ENCODE peak calls at places on chromosome 13, in seven cellular contexts. One of them, this sample, is unnamed.

GRCh38 chr13:113489171-113489548 is 1.4 kb downstream of the DCUN1D2 start:
- DNase-seq in foreskin fibroblast: no peak
- DNase-seq in T-helper 9 cell: no peak
- DNase-seq in activated CD4-positive, alpha-beta T cell treated with anti-CD3 and anti-CD28 coated beads, Interleukin-2, amount 10 ng/mL, durations not matched to agents 7 days and 5 days: no peak
- DNase-seq in NCI-H748 treated with DMSO at 0.1 percent for 48 hours: no peak
- DNase-seq in T-cell: no peak
- DNase-seq in mammary epithelial cell: peak; percentile 3
- DNase-seq in this sample: no peak

GRCh38 chr13:61695147-61695546 is 279.5 kb upstream of the PCDH20 start:
- DNase-seq in foreskin fibroblast: no peak
- DNase-seq in mammary epithelial cell: no peak
- DNase-seq in NCI-H748 treated with DMSO at 0.1 percent for 48 hours: no peak
- DNase-seq in T-helper 9 cell: no peak
- DNase-seq in T-cell: no peak
- DNase-seq in activated CD4-positive, alpha-beta T cell treated with anti-CD3 and anti-CD28 coated beads, Interleukin-2, amount 10 ng/mL, durations not matched to agents 7 days and 5 days: no peak
- DNase-seq in this sample: no peak

GRCh38 chr13:40152145-40152544 is 496.7 kb downstream of the COG6 start:
- DNase-seq in mammary epithelial cell: peak; percentile 83
- DNase-seq in NCI-H748 treated with DMSO at 0.1 percent for 48 hours: no peak
- DNase-seq in foreskin fibroblast: peak; percentile 50
- DNase-seq in T-cell: no peak
- DNase-seq in activated CD4-positive, alpha-beta T cell treated with anti-CD3 and anti-CD28 coated beads, Interleukin-2, amount 10 ng/mL, durations not matched to agents 7 days and 5 days: no peak
- DNase-seq in T-helper 9 cell: no peak
- DNase-seq in this sample: peak; percentile 31

GRCh38 chr13:31441804-31442487 is 242.2 kb downstream of the B3GLCT start:
- DNase-seq in T-helper 9 cell: no peak
- DNase-seq in foreskin fibroblast: no peak
- DNase-seq in T-cell: no peak
- DNase-seq in activated CD4-positive, alpha-beta T cell treated with anti-CD3 and anti-CD28 coated beads, Interleukin-2, amount 10 ng/mL, durations not matched to agents 7 days and 5 days: no peak
- DNase-seq in NCI-H748 treated with DMSO at 0.1 percent for 48 hours: no peak
- DNase-seq in mammary epithelial cell: no peak
- DNase-seq in this sample: no peak

GRCh38 chr13:45242070-45242469 is 41.2 kb upstream of the KCTD4 start:
- DNase-seq in T-helper 9 cell: no peak
- DNase-seq in NCI-H748 treated with DMSO at 0.1 percent for 48 hours: no peak
- DNase-seq in T-cell: no peak
- DNase-seq in foreskin fibroblast: peak; percentile 25
- DNase-seq in mammary epithelial cell: peak; percentile 57
- DNase-seq in activated CD4-positive, alpha-beta T cell treated with anti-CD3 and anti-CD28 coated beads, Interleukin-2, amount 10 ng/mL, durations not matched to agents 7 days and 5 days: no peak
- DNase-seq in this sample: peak; percentile 18

GRCh38 chr13:99484405-99484981 is 16.8 kb upstream of the TM9SF2 start:
- DNase-seq in foreskin fibroblast: no peak
- DNase-seq in mammary epithelial cell: peak; percentile 93
- DNase-seq in T-helper 9 cell: no peak
- DNase-seq in NCI-H748 treated with DMSO at 0.1 percent for 48 hours: no peak
- DNase-seq in activated CD4-positive, alpha-beta T cell treated with anti-CD3 and anti-CD28 coated beads, Interleukin-2, amount 10 ng/mL, durations not matched to agents 7 days and 5 days: peak; percentile 54
- DNase-seq in T-cell: no peak
- DNase-seq in this sample: no peak

GRCh38 chr13:29266743-29267142 is 328.7 kb downstream of the SLC7A1 start:
- DNase-seq in T-helper 9 cell: no peak
- DNase-seq in T-cell: no peak
- DNase-seq in activated CD4-positive, alpha-beta T cell treated with anti-CD3 and anti-CD28 coated beads, Interleukin-2, amount 10 ng/mL, durations not matched to agents 7 days and 5 days: no peak
- DNase-seq in mammary epithelial cell: no peak
- DNase-seq in NCI-H748 treated with DMSO at 0.1 percent for 48 hours: no peak
- DNase-seq in foreskin fibroblast: no peak
- DNase-seq in this sample: no peak

GRCh38 chr13:50635504-50635903 is 208.0 kb downstream of the DLEU7 start:
- DNase-seq in T-helper 9 cell: no peak
- DNase-seq in foreskin fibroblast: peak; percentile 34
- DNase-seq in mammary epithelial cell: peak; percentile 19
- DNase-seq in T-cell: no peak
- DNase-seq in NCI-H748 treated with DMSO at 0.1 percent for 48 hours: no peak
- DNase-seq in activated CD4-positive, alpha-beta T cell treated with anti-CD3 and anti-CD28 coated beads, Interleukin-2, amount 10 ng/mL, durations not matched to agents 7 days and 5 days: no peak
- DNase-seq in this sample: no peak

GRCh38 chr13:90526711-90527110 is 820.8 kb upstream of the MIR17HG start:
- DNase-seq in mammary epithelial cell: no peak
- DNase-seq in activated CD4-positive, alpha-beta T cell treated with anti-CD3 and anti-CD28 coated beads, Interleukin-2, amount 10 ng/mL, durations not matched to agents 7 days and 5 days: no peak
- DNase-seq in NCI-H748 treated with DMSO at 0.1 percent for 48 hours: no peak
- DNase-seq in T-cell: no peak
- DNase-seq in foreskin fibroblast: no peak
- DNase-seq in T-helper 9 cell: no peak
- DNase-seq in this sample: no peak

GRCh38 chr13:40639226-40639681 is 27.2 kb downstream of the FOXO1 start:
- DNase-seq in foreskin fibroblast: peak; percentile 23
- DNase-seq in T-helper 9 cell: no peak
- DNase-seq in mammary epithelial cell: no peak
- DNase-seq in activated CD4-positive, alpha-beta T cell treated with anti-CD3 and anti-CD28 coated beads, Interleukin-2, amount 10 ng/mL, durations not matched to agents 7 days and 5 days: no peak
- DNase-seq in T-cell: no peak
- DNase-seq in NCI-H748 treated with DMSO at 0.1 percent for 48 hours: no peak
- DNase-seq in this sample: no peak

GRCh38 chr13:50678464-50679162 is 164.9 kb downstream of the DLEU7 start:
- DNase-seq in foreskin fibroblast: peak; percentile 88
- DNase-seq in T-helper 9 cell: no peak
- DNase-seq in activated CD4-positive, alpha-beta T cell treated with anti-CD3 and anti-CD28 coated beads, Interleukin-2, amount 10 ng/mL, durations not matched to agents 7 days and 5 days: no peak
- DNase-seq in mammary epithelial cell: peak; percentile 85
- DNase-seq in NCI-H748 treated with DMSO at 0.1 percent for 48 hours: no peak
- DNase-seq in T-cell: no peak
- DNase-seq in this sample: peak; percentile 39

GRCh38 chr13:51599444-51600176 is 15.3 kb downstream of the WDFY2 start:
- DNase-seq in foreskin fibroblast: no peak
- DNase-seq in activated CD4-positive, alpha-beta T cell treated with anti-CD3 and anti-CD28 coated beads, Interleukin-2, amount 10 ng/mL, durations not matched to agents 7 days and 5 days: no peak
- DNase-seq in mammary epithelial cell: no peak
- DNase-seq in T-cell: no peak
- DNase-seq in NCI-H748 treated with DMSO at 0.1 percent for 48 hours: no peak
- DNase-seq in T-helper 9 cell: no peak
- DNase-seq in this sample: no peak

GRCh38 chr13:42836930-42837329 is 55.5 kb downstream of the FAM216B start:
- DNase-seq in NCI-H748 treated with DMSO at 0.1 percent for 48 hours: no peak
- DNase-seq in mammary epithelial cell: no peak
- DNase-seq in activated CD4-positive, alpha-beta T cell treated with anti-CD3 and anti-CD28 coated beads, Interleukin-2, amount 10 ng/mL, durations not matched to agents 7 days and 5 days: no peak
- DNase-seq in T-helper 9 cell: no peak
- DNase-seq in T-cell: no peak
- DNase-seq in foreskin fibroblast: peak; percentile 74
- DNase-seq in this sample: no peak

GRCh38 chr13:45316210-45316799 is 24.7 kb downstream of the TPT1 start:
- DNase-seq in T-cell: no peak
- DNase-seq in activated CD4-positive, alpha-beta T cell treated with anti-CD3 and anti-CD28 coated beads, Interleukin-2, amount 10 ng/mL, durations not matched to agents 7 days and 5 days: no peak
- DNase-seq in mammary epithelial cell: no peak
- DNase-seq in T-helper 9 cell: no peak
- DNase-seq in NCI-H748 treated with DMSO at 0.1 percent for 48 hours: no peak
- DNase-seq in foreskin fibroblast: no peak
- DNase-seq in this sample: no peak

GRCh38 chr13:34657716-34658115 is 284.4 kb upstream of the NBEA start:
- DNase-seq in mammary epithelial cell: peak; percentile 75
- DNase-seq in T-helper 9 cell: no peak
- DNase-seq in activated CD4-positive, alpha-beta T cell treated with anti-CD3 and anti-CD28 coated beads, Interleukin-2, amount 10 ng/mL, durations not matched to agents 7 days and 5 days: no peak
- DNase-seq in NCI-H748 treated with DMSO at 0.1 percent for 48 hours: no peak
- DNase-seq in T-cell: no peak
- DNase-seq in foreskin fibroblast: peak; percentile 33
- DNase-seq in this sample: peak; percentile 6

GRCh38 chr13:43364210-43365041 is 341.0 kb downstream of the DNAJC15 start:
- DNase-seq in T-cell: no peak
- DNase-seq in mammary epithelial cell: no peak
- DNase-seq in activated CD4-positive, alpha-beta T cell treated with anti-CD3 and anti-CD28 coated beads, Interleukin-2, amount 10 ng/mL, durations not matched to agents 7 days and 5 days: no peak
- DNase-seq in foreskin fibroblast: peak; percentile 16
- DNase-seq in NCI-H748 treated with DMSO at 0.1 percent for 48 hours: no peak
- DNase-seq in T-helper 9 cell: no peak
- DNase-seq in this sample: peak; percentile 10

GRCh38 chr13:112105244-112105681 is 38.3 kb downstream of the SOX1 start:
- DNase-seq in T-helper 9 cell: no peak
- DNase-seq in activated CD4-positive, alpha-beta T cell treated with anti-CD3 and anti-CD28 coated beads, Interleukin-2, amount 10 ng/mL, durations not matched to agents 7 days and 5 days: no peak
- DNase-seq in NCI-H748 treated with DMSO at 0.1 percent for 48 hours: no peak
- DNase-seq in foreskin fibroblast: no peak
- DNase-seq in T-cell: no peak
- DNase-seq in mammary epithelial cell: no peak
- DNase-seq in this sample: no peak

GRCh38 chr13:25200783-25201182 is 28.7 kb upstream of the AMER2 start:
- DNase-seq in T-helper 9 cell: no peak
- DNase-seq in foreskin fibroblast: no peak
- DNase-seq in mammary epithelial cell: no peak
- DNase-seq in NCI-H748 treated with DMSO at 0.1 percent for 48 hours: no peak
- DNase-seq in T-cell: no peak
- DNase-seq in activated CD4-positive, alpha-beta T cell treated with anti-CD3 and anti-CD28 coated beads, Interleukin-2, amount 10 ng/mL, durations not matched to agents 7 days and 5 days: no peak
- DNase-seq in this sample: no peak

GRCh38 chr13:27820524-27821482 is 28.5 kb downstream of the GSX1 start:
- DNase-seq in T-helper 9 cell: no peak
- DNase-seq in NCI-H748 treated with DMSO at 0.1 percent for 48 hours: no peak
- DNase-seq in activated CD4-positive, alpha-beta T cell treated with anti-CD3 and anti-CD28 coated beads, Interleukin-2, amount 10 ng/mL, durations not matched to agents 7 days and 5 days: no peak
- DNase-seq in mammary epithelial cell: peak; percentile 20
- DNase-seq in T-cell: no peak
- DNase-seq in foreskin fibroblast: no peak
- DNase-seq in this sample: no peak

GRCh38 chr13:59061621-59062020 is 1102.1 kb downstream of the DIAPH3 start:
- DNase-seq in mammary epithelial cell: no peak
- DNase-seq in activated CD4-positive, alpha-beta T cell treated with anti-CD3 and anti-CD28 coated beads, Interleukin-2, amount 10 ng/mL, durations not matched to agents 7 days and 5 days: no peak
- DNase-seq in foreskin fibroblast: no peak
- DNase-seq in NCI-H748 treated with DMSO at 0.1 percent for 48 hours: no peak
- DNase-seq in T-cell: no peak
- DNase-seq in T-helper 9 cell: no peak
- DNase-seq in this sample: no peak

GRCh38 chr13:51221674-51222509 is at the start of gene FAM124A:
- DNase-seq in mammary epithelial cell: no peak
- DNase-seq in T-cell: no peak
- DNase-seq in NCI-H748 treated with DMSO at 0.1 percent for 48 hours: peak; percentile 38
- DNase-seq in T-helper 9 cell: no peak
- DNase-seq in activated CD4-positive, alpha-beta T cell treated with anti-CD3 and anti-CD28 coated beads, Interleukin-2, amount 10 ng/mL, durations not matched to agents 7 days and 5 days: peak; percentile 34
- DNase-seq in foreskin fibroblast: peak; percentile 25
- DNase-seq in this sample: peak; percentile 50